ENCODE peak calls at places on chromosomes 2 and 18, in four cellular contexts. One of them, this sample, is unnamed.

GRCh38 chr2:172845008-172845670 is 109.5 kb downstream of the RAPGEF4 start:
- DNase-seq in K562: no peak
- DNase-seq in H1: no peak
- DNase-seq in GM12878: no peak
- DNase-seq in this sample: no peak

GRCh38 chr2:47339745-47340541 is 63.0 kb upstream of the MSH2 start:
- DNase-seq in K562: no peak
- DNase-seq in H1: no peak
- DNase-seq in GM12878: no peak
- DNase-seq in this sample: no peak

GRCh38 chr2:230520875-230521155 is 104.8 kb downstream of the SP100 start:
- DNase-seq in K562: no peak
- DNase-seq in H1: no peak
- DNase-seq in GM12878: no peak
- DNase-seq in this sample: no peak

GRCh38 chr2:53896864-53897263 is 37.1 kb upstream of the GPR75 start:
- DNase-seq in K562: no peak
- DNase-seq in H1: no peak
- DNase-seq in GM12878: no peak
- DNase-seq in this sample: no peak

GRCh38 chr2:26072925-26073768 is 39.3 kb downstream of the RAB10 start:
- DNase-seq in K562: peak
- DNase-seq in H1: no peak
- DNase-seq in GM12878: no peak
- DNase-seq in this sample: no peak

GRCh38 chr18:7572837-7573236 is 5.7 kb downstream of the PTPRM start:
- DNase-seq in K562: no peak
- DNase-seq in H1: no peak
- DNase-seq in GM12878: peak
- DNase-seq in this sample: no peak

GRCh38 chr18:4831791-4832375 is 365.2 kb downstream of the AKAIN1 start:
- DNase-seq in K562: no peak
- DNase-seq in H1: no peak
- DNase-seq in GM12878: no peak
- DNase-seq in this sample: no peak

GRCh38 chr18:37654034-37654433 is 88.4 kb upstream of the CELF4 start:
- DNase-seq in K562: no peak
- DNase-seq in H1: no peak
- DNase-seq in GM12878: no peak
- DNase-seq in this sample: no peak

GRCh38 chr2:96489261-96489660 is 15.9 kb downstream of the NEURL3 start:
- DNase-seq in K562: no peak
- DNase-seq in H1: no peak
- DNase-seq in GM12878: no peak
- DNase-seq in this sample: no peak

GRCh38 chr18:65380986-65381385 is 369.8 kb upstream of the CDH7 start:
- DNase-seq in K562: no peak
- DNase-seq in H1: no peak
- DNase-seq in GM12878: no peak
- DNase-seq in this sample: no peak

DNA sequence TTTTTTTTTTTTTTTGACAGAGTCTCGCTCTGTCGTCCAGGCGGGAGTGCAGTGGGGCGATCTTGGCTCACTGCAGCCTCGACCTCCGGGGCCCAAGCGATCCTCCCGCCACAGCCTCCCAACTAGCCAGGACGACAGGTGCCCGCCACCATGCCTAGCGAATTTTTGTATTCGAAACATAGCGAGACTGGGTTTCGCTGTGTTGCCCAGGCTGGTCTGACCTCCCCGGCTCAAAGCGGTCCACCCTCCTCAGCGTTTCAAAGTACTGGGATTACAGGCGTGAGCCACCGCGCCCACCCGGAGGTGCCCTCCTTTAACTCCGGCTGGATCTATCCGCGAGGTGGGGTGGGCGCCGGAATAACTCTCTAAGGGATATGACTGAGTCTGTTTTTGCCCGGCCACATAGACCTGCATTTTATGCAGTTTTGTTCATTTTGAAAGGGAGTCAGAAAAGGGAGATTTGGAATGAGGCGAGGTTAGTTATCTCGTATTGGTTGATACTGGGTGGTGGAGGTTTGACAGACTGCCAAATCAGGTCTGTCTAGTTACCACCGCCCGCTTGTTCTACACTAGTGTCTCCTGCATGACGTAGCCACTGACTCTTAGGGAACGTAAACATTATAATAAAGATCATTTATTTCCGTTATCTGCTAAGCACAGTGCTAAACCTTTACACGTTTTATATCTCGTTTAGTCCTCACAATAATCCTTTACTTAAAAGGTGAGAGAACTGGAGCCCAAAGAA is 928 bp upstream of the CCT4 start:
- DNase-seq in K562: no peak
- DNase-seq in H1: no peak
- DNase-seq in GM12878: no peak
- DNase-seq in this sample: no peak
- H3K9ac ChIP-seq in K562: peak
- H3K9ac ChIP-seq in H1: no peak
- H3K9ac ChIP-seq in GM12878: no peak
- H3K9ac ChIP-seq in this sample: peak

DNA sequence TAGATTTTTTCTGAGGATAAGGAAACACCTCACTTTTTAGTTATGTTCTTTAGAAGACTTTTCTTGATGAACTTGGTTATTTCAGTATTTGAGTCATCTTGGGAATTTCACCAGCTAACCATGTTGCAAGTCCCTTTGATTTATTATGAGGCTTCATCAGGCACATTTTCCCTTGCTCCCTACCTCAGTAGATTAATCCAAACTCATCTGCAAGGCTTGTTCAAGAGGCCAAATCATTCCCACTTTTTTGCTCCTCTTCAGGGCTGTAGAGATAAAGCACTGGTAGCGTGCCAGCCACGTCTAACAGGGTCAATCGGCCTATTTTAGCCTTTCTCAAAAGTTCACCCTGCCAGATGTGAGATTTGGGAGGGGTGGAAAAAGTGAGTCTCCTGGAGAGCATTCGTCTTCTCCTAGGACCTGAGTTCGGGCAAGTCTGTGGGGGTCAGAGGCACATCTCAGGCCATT is 120.3 kb downstream of the RDH14 start:
- DNase-seq in K562: no peak
- DNase-seq in H1: no peak
- DNase-seq in GM12878: no peak
- DNase-seq in this sample: no peak
- TF ChIP-seq NRF1 in K562: no peak
- TF ChIP-seq NRF1 in H1: no peak
- TF ChIP-seq NRF1 in GM12878: no peak
- TF ChIP-seq NRF1 in this sample: no peak

DNA sequence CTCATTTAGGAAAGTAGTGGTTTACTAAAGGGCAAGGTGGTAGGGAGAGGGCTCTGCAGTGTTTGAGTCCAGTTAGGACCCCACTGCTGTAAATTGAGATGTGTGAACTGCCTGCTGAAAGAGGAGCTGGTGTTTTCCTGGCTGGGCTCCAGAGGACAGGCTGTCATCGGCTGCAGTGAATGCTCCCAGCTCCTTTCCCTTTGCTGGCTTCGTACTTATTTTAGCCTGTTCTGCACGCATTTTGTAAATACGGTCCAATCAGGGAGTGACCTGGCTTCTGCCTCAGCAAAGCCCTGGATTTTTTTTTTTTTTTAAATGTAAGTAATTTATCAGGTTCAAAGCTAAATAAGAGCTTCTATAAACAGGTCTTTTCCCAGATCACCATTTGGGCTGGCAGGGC is 37.5 kb downstream of the SLC4A3 start:
- DNase-seq in K562: no peak
- DNase-seq in H1: no peak
- DNase-seq in GM12878: no peak
- DNase-seq in this sample: no peak
- H3K9ac ChIP-seq in K562: peak
- H3K9ac ChIP-seq in H1: no peak
- H3K9ac ChIP-seq in GM12878: no peak
- H3K9ac ChIP-seq in this sample: no peak

GRCh38 chr18:1394966-1395365 is 490.3 kb downstream of the ADCYAP1 start:
- DNase-seq in K562: no peak
- DNase-seq in H1: no peak
- DNase-seq in GM12878: no peak
- DNase-seq in this sample: no peak
- TF ChIP-seq NRF1 in K562: no peak
- TF ChIP-seq NRF1 in H1: no peak
- TF ChIP-seq NRF1 in GM12878: no peak
- TF ChIP-seq NRF1 in this sample: no peak

GRCh38 chr2:197437380-197437779 is 2.6 kb upstream of the SF3B1 start:
- DNase-seq in K562: no peak
- DNase-seq in H1: no peak
- DNase-seq in GM12878: no peak
- DNase-seq in this sample: no peak

GRCh38 chr2:197445746-197446145 is 7.6 kb upstream of the COQ10B start:
- DNase-seq in K562: no peak
- DNase-seq in H1: no peak
- DNase-seq in GM12878: no peak
- DNase-seq in this sample: no peak

GRCh38 chr2:197442865-197443264 is 8.0 kb upstream of the SF3B1 start:
- DNase-seq in K562: no peak
- DNase-seq in H1: no peak
- DNase-seq in GM12878: no peak
- DNase-seq in this sample: no peak
- H3K9ac ChIP-seq in K562: no peak
- H3K9ac ChIP-seq in H1: no peak
- H3K9ac ChIP-seq in GM12878: no peak
- H3K9ac ChIP-seq in this sample: no peak

GRCh38 chr2:37418956-37419355 is 74.5 kb downstream of the QPCT start:
- DNase-seq in K562: no peak
- DNase-seq in H1: no peak
- DNase-seq in GM12878: no peak
- DNase-seq in this sample: no peak
- TF ChIP-seq NRF1 in K562: no peak
- TF ChIP-seq NRF1 in H1: no peak
- TF ChIP-seq NRF1 in GM12878: no peak
- TF ChIP-seq NRF1 in this sample: no peak

GRCh38 chr2:18976112-18976961 is 382.1 kb downstream of the OSR1 start:
- DNase-seq in K562: no peak
- DNase-seq in H1: no peak
- DNase-seq in GM12878: no peak
- DNase-seq in this sample: no peak
- H3K9ac ChIP-seq in K562: no peak
- H3K9ac ChIP-seq in H1: no peak
- H3K9ac ChIP-seq in GM12878: no peak
- H3K9ac ChIP-seq in this sample: peak

GRCh38 chr18:43160509-43160908 is 45.0 kb upstream of the RIT2 start:
- DNase-seq in K562: no peak
- DNase-seq in H1: no peak
- DNase-seq in GM12878: no peak
- DNase-seq in this sample: no peak

GRCh38 chr18:43158381-43158780 is 42.9 kb upstream of the RIT2 start:
- DNase-seq in K562: no peak
- DNase-seq in H1: no peak
- DNase-seq in GM12878: no peak
- DNase-seq in this sample: no peak

GRCh38 chr18:43159091-43159490 is 43.6 kb upstream of the RIT2 start:
- DNase-seq in K562: no peak
- DNase-seq in H1: no peak
- DNase-seq in GM12878: no peak
- DNase-seq in this sample: no peak

DNA sequence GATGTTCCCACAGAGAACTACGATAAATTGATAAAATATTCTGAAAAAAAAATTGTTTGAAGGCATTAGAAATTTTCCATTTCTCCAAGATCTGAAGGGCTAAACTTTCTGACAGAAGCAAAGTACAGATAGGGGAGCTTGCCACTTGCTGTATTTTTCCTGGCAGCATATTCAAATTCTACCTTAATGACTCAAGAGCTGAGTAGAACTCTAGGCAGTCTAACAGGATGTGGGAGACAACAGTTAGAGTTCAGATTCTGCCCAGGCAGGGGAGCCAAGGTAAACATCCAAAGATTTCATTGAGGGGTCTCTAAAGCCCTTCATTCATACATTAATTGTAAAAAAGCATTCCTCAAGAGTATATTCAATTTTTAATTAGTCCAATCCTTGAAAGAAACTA is 46.0 kb upstream of the RIT2 start:
- DNase-seq in K562: no peak
- DNase-seq in H1: no peak
- DNase-seq in GM12878: no peak
- DNase-seq in this sample: no peak
- TF ChIP-seq NRF1 in K562: no peak
- TF ChIP-seq NRF1 in H1: no peak
- TF ChIP-seq NRF1 in GM12878: no peak
- TF ChIP-seq NRF1 in this sample: no peak

GRCh38 chr2:127614246-127614645 is 31.7 kb upstream of the GPR17 start:
- DNase-seq in K562: no peak
- DNase-seq in H1: no peak
- DNase-seq in GM12878: no peak
- DNase-seq in this sample: peak
- H3K9ac ChIP-seq in K562: no peak
- H3K9ac ChIP-seq in H1: no peak
- H3K9ac ChIP-seq in GM12878: no peak
- H3K9ac ChIP-seq in this sample: no peak

DNA sequence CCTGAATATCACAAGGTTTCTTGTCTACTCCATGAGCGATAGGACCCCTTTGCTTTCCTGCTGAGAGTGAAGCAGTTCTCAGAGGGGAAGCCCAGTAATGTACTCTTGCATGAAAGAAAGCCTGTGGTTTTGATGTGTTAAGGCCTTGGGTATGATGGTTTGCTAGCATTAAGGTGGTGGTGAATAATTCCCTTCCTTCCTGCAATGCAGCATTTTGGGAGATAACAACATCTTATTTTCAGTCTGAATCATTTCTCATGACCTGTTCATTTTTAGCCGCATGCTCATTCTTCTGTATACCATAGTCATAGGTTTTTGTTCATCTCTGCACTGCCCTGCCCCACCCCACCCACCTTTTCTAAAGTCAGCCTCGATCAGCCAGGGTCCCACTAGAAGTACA is 66.2 kb downstream of the HNMT start:
- DNase-seq in K562: no peak
- DNase-seq in H1: no peak
- DNase-seq in GM12878: peak
- DNase-seq in this sample: no peak
- TF ChIP-seq NRF1 in K562: no peak
- TF ChIP-seq NRF1 in H1: no peak
- TF ChIP-seq NRF1 in GM12878: no peak
- TF ChIP-seq NRF1 in this sample: no peak